ENCODE peak calls at places on chromosomes 5 and 9, in four cellular contexts. A is mucosa of descending colon, W is astrocyte of the spinal cord, Q is heart left ventricle. E is an unnamed sample.

GRCh38 chr9:134346151-134346550 is 19.9 kb downstream of the RXRA start:
- DNase-seq in A (no peak), Q (no peak), W (peak), E (no peak)

GRCh38 chr5:150116667-150117395 is 30.5 kb upstream of the CSF1R start:
- DNase-seq in A (no peak), Q (peak), W (no peak), E (no peak)

GRCh38 chr9:69519470-69520240 is 152.5 kb downstream of the APBA1 start:
- DNase-seq in Q (no peak), A (no peak), W (no peak), E (no peak)

GRCh38 chr5:33470544-33470943 is 29.8 kb downstream of the TARS1 start:
- DNase-seq in Q (no peak), W (peak), A (no peak), E (no peak)

GRCh38 chr9:77474903-77475302 is 173.2 kb downstream of the GNA14 start:
- DNase-seq in A (no peak), W (no peak), Q (no peak), E (no peak)

GRCh38 chr5:77843570-77844407 is 67.7 kb upstream of the TBCA start:
- DNase-seq in A (no peak), Q (no peak), W (no peak), E (no peak)

GRCh38 chr9:74948897-74949296 is 3.8 kb downstream of the C9orf40 start:
- DNase-seq in A (no peak), Q (no peak), W (no peak), E (no peak)

GRCh38 chr9:115614931-115615401 is 497.0 kb upstream of the TNC start:
- DNase-seq in A (no peak), W (no peak), Q (no peak), E (no peak)

GRCh38 chr9:90062982-90063381 is 458.2 kb downstream of the GADD45G start:
- DNase-seq in A (no peak), W (no peak), Q (no peak), E (no peak)

GRCh38 chr9:14119694-14120514 is 194.0 kb downstream of the NFIB start:
- DNase-seq in A (no peak), W (peak), Q (no peak), E (no peak)

DNA sequence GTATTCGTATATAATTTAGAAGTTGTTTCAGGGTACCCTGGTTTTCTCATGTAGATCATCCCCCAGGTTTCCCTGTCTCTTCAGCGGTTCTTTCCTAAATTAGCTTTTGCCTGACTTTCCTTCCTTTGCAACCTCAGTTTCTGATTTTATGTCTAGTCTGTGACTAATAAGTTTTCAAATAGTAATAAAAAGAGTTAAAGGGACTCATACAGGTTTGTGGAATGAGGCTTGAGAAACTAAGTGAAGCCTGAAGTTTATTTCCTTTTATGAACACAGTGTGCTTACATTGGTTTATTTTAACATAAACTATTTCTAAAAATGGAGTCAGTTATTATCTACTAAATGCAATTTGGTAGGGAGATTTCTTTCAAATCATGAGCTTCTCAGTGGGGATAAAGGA is 96.8 kb downstream of the TRIO start:
- DNase-seq in A (no peak), Q (no peak), W (no peak), E (no peak)
- H3K4me3 ChIP-seq in A (no peak), Q (no peak), W (no peak), E (no peak)

GRCh38 chr5:9337908-9338307 is 208.0 kb downstream of the SEMA5A start:
- DNase-seq in Q (no peak), W (peak), A (no peak), E (no peak)

GRCh38 chr5:9335269-9335668 is 210.6 kb downstream of the SEMA5A start:
- DNase-seq in A (no peak), Q (no peak), W (no peak), E (no peak)

GRCh38 chr5:9339206-9339818 is 206.6 kb downstream of the SEMA5A start:
- DNase-seq in Q (no peak), A (no peak), W (no peak), E (no peak)

GRCh38 chr5:9338796-9339195 is 207.1 kb downstream of the SEMA5A start:
- DNase-seq in W (no peak), Q (no peak), A (no peak), E (no peak)

DNA sequence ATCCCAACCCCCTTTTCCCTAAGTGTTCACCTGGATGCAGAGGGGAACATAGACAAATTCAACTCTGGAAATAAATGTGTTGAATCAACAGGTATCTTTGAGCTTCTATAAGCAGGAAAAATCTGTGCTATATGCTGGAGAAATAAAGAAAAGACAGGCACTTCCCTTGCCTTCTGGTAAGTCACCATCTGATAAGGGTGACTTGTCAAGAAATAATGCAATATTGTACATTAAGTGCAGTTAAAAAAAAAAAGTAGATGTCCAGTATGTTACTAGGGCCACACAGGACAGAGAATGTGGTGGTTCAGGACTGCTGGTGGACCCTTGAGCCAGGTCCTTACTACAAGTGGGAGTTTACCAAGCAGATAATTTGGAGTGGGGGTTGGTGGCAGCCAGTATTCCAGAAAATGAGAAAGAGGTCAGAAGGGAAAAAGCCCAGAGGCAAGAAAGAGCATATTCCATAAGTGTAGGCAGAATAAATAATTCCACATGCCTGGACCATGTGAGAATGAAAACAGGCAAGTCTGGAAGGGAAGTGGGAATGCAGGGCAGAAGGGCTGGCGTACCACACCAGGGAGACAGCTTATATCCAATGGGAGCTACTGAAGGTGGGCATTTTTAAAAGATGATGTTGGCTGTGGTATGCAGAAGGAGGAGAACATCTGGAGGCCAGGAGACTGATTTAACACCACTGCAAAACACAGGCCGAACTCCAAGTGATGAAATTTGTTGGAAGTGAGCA is 209.9 kb downstream of the SEMA5A start:
- DNase-seq in A (no peak), Q (no peak), W (no peak), E (no peak)
- H3K4me3 ChIP-seq in A (no peak), Q (no peak), W (no peak), E (no peak)

GRCh38 chr9:136343884-136344269 is 16.5 kb downstream of the GPSM1 start:
- DNase-seq in A (no peak), Q (no peak), W (no peak), E (no peak)

GRCh38 chr9:136343121-136343883 is 16.0 kb downstream of the GPSM1 start:
- DNase-seq in W (no peak), Q (peak), A (no peak), E (no peak)

GRCh38 chr9:136345281-136346156 is 18.0 kb downstream of the DNLZ start:
- DNase-seq in A (peak), W (peak), Q (peak), E (peak)

GRCh38 chr9:136346157-136346481 is 17.4 kb downstream of the DNLZ start:
- DNase-seq in Q (no peak), A (no peak), W (no peak), E (no peak)

GRCh38 chr9:136344544-136345280 is 17.4 kb downstream of the GPSM1 start:
- DNase-seq in W (no peak), A (no peak), Q (no peak), E (no peak)
- H3K4me3 ChIP-seq in W (no peak), A (no peak), Q (no peak), E (no peak)

DNA sequence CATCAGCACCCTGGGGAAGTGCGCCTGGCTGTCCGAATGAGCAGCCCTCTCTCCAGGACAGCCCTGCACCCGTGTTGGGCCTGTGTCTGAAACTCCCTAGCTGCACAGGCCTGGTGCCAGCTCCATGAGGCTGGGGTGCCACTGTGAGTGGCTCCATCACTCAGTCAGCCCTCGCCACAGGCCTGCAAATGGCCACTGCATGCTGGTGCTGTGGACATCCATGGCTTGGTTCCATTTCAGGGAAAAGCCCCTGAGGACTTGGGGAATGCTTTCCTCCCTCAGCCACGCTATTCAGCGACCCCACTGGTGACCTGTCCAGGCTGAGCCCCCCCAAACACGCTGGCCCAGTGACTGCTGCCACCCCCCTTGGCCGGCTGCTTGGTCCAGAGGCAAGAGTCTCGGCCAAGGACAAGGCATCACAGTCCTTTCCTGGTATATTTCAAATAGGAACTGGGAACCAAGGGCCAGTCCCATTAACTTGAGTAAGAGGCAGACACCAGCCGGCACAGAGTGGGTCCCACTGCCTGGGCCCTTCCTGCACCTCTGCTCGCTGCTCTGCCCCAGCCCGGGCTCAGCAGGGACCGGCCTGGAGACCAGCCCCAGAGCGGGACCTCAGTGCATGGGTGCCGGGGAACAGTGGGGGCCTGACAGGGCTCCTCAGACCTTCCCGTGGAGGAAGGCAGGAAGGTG is 181.3 kb downstream of the AUH start:
- DNase-seq in Q (no peak), A (peak), W (no peak), E (no peak)
- H3K4me3 ChIP-seq in Q (no peak), A (no peak), W (no peak), E (no peak)

GRCh38 chr5:111225926-111226325 is 1.7 kb downstream of the CAMK4 start:
- DNase-seq in W (no peak), A (no peak), Q (no peak), E (no peak)
- H3K4me3 ChIP-seq in W (no peak), A (no peak), Q (no peak), E (no peak)

GRCh38 chr5:157248771-157249475 is 17.0 kb upstream of the CYFIP2 start:
- DNase-seq in A (no peak), Q (no peak), W (no peak), E (no peak)

GRCh38 chr5:157241483-157241882 is 24.4 kb upstream of the CYFIP2 start:
- DNase-seq in W (no peak), Q (no peak), A (no peak), E (no peak)

GRCh38 chr5:157247267-157247666 is 18.7 kb upstream of the CYFIP2 start:
- DNase-seq in Q (no peak), W (no peak), A (no peak), E (no peak)

DNA sequence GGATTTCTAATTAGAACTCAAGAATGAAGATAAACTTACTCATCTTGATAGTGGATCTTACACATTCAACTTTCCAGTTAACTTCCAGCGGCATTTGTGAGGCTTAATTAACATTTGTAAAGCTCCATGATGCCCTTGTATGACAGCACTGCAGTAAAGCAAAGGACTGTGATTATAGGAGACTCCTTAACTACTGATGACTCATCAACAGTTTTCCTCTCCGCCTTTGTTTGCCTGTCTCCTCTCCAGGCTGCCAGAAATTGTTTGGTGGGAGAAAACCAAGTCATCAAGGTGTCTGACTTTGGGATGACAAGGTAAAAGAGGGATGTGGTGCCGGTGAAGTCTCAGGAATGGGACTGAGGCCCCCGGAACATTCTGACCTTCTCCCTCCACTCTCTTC is 20.4 kb upstream of the CYFIP2 start:
- DNase-seq in W (peak), A (no peak), Q (no peak), E (no peak)
- H3K4me3 ChIP-seq in W (no peak), A (no peak), Q (no peak), E (no peak)

DNA sequence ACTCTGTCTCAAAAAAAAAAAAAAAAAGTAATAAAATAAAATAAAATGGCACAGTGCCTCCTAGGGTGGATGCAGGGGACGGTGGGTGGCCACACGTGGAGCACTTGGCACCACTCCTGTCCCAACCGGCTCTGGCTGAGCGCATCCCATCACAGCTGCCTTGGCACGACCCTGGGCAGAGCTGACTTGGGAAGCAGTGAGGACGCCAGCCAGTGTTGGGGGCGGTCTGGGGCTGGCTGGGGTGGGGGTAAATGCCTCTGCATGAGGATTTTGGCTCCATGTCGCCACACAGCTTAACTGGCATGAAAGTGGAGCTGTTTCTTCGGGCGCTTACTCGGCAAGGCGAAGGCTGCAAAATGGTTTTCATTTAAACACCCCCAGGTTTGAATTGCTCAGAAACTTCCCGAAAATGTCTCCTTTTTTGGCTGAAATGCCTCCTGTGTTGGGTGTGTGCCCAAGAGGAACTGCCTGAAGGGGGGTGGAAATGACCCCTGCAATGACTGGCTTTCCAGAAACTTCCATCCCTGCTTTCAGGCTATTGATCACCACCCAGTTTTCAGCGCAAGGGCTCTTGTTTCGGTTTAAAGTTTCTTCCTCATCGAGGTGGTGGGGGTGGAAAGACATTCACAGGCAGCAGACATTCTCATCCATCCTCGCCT is 38.3 kb downstream of the PTGES start:
- DNase-seq in A (no peak), W (no peak), Q (no peak), E (peak)
- H3K4me3 ChIP-seq in A (no peak), W (no peak), Q (no peak), E (no peak)

DNA sequence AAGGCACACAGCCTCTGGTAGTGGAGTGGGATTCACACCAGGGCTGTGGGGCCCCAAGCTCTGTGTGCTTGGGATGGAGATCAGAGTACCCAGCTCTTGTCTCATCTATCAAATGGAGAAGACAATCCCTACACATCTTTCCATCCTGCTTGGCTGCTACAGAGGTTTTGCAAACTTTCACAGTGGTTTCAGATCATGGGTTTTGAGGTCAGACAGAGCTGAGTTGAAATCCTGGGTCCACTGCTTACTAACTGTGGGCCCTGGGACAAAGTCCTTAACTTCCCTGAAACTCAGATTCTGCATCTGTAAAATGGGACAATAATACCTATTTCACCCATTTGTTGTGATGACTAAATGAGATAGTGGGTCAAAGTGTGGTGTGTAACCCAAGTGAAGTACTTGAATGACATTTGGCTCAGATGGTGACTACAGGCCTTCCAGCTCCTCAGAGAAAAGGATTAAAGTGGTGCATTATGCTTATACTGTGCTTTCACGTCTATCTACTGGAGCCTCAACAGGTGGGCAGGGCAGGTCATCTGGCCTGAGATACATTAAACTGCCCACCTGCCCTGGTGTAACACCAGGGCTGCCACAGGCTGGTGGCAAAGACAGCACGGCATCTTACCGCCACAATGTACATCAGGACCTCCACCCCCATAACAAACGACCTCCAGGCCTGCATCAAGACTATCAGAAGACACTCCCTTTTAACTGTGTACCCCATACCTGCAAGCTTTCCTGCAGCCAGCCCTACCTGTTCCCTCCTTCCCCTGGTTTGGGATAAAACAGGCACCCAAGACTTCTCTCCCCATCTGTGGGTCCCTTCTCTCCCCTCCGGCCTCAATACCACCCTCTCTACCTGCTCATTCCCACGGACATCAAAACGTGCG is 774 bp upstream of the TRAF1 start:
- DNase-seq in A (no peak), Q (no peak), W (no peak), E (no peak)
- H3K4me3 ChIP-seq in A (no peak), Q (no peak), W (no peak), E (peak)

DNA sequence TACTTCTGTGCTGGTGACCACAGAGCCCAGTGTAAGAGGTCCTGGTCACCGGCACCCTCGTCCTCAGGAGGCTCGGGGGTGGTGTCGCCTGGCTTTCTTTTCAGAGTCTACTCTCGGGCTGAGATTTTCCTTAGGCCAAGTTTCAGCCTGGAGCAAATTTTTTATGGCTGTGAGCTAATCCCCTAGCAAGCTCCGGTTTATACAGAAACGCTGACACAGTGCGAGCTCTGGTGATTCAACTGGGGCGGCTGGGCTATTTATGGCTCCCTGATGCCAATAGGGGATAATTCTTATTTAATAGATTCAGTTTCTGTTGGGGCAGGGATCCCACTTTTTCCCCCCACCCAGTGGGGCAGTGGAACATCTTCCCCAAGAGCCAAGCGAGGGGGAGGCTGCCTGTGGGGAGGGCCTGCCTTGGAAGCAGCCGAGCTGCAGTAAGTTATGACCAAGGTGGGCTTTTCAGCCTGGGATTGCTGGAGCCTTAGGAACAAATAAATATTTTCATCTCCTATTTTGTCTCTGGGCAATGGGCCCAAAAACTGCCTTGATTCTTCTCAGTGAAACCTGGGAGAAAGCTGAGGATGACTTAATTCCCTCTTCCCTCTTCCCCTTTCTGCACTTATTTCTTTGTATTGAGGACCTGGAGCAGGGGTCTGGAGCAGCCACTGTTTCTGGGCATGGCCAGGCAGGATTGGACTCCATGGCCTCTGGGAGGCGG is 129.0 kb downstream of the MACROH2A1 start:
- DNase-seq in W (peak), Q (no peak), A (no peak), E (no peak)
- H3K4me3 ChIP-seq in W (no peak), Q (no peak), A (no peak), E (no peak)